ENCODE peak calls at places on chromosomes 3 and 15, in seven cellular contexts. L is adipocyte, F is HepG2, Y is aorta, V is Peyer's patch, W is endothelial cell of umbilical vein, I is pancreas. P is an unnamed sample. For H3K9me3 and H3K4me1, the result is how much of the 10 kb centered on the place peaks cover.

GRCh38 chr15:31554261-31554660 is 227.6 kb downstream of the KLF13 start:
- DNase-seq in I (no peak), F (no peak), W (peak), L (peak), Y (peak), V (no peak), P (no peak)

GRCh38 chr15:69704229-69704628 is 251.6 kb downstream of the RPLP1 start:
- DNase-seq in F (no peak), Y (no peak), V (no peak), L (no peak), I (no peak), W (no peak), P (no peak)

GRCh38 chr15:70512772-70513362 is 250.5 kb downstream of the UACA start:
- DNase-seq in V (no peak), Y (no peak), I (no peak), F (peak), W (peak), L (peak), P (peak)

GRCh38 chr3:63931290-63931689 is 19.1 kb upstream of the SCAANT1 start:
- DNase-seq in V (no peak), I (no peak), F (no peak), Y (no peak), W (no peak), L (no peak), P (no peak)

GRCh38 chr15:92882697-92883642 is 17.2 kb upstream of the CHD2 start:
- DNase-seq in V (peak), L (no peak), Y (peak), I (peak), F (no peak), W (no peak), P (no peak)

GRCh38 chr3:43503067-43503728 is 118.6 kb downstream of the ANO10 start:
- DNase-seq in L (peak), V (no peak), Y (no peak), I (no peak), F (peak), W (peak), P (peak)

GRCh38 chr3:10577521-10577920 is 72.1 kb upstream of the ATP2B2 start:
- DNase-seq in I (no peak), V (no peak), W (no peak), F (no peak), L (no peak), Y (no peak), P (no peak)

GRCh38 chr15:60830479-60830878 is 351.5 kb upstream of the ICE2 start:
- DNase-seq in V (no peak), W (no peak), L (peak), F (no peak), I (no peak), Y (no peak), P (no peak)

GRCh38 chr3:31086698-31087097 is 192.2 kb upstream of the GADL1 start:
- DNase-seq in F (no peak), W (peak), V (no peak), I (no peak), Y (no peak), L (no peak), P (no peak)

GRCh38 chr3:47976135-47976758 is 40.0 kb downstream of the MAP4 start:
- DNase-seq in Y (no peak), W (no peak), I (no peak), F (no peak), V (no peak), L (no peak), P (no peak)

GRCh38 chr15:80929689-80930088 is 59.9 kb downstream of the MESD start:
- DNase-seq in I (no peak), F (no peak), Y (no peak), L (no peak), W (no peak), V (no peak), P (no peak)

DNA sequence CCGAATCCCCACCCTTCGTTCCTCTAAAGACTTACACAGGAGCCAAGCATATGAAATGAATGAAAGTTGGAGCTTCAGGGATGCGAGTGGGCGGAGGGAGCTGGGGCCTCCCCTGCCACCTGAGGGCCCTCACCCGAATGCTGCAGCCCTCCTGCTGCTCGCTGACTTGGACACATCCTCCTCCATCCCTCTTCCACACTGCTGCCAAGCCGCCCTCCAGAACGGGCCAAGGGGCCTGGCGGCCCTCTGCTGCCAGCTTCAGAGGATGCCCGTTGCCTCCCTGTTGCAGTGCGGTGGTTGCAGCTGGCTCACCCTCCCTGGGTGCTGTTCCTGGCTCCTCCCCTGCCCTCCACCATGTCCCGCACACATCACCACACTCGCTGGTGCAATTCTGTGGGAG is 71.2 kb downstream of the GABRG3 start:
- DNase-seq in L (no peak), I (no peak), V (no peak), F (no peak), Y (no peak), W (no peak), P (no peak)
- H3K9me3 ChIP-seq in L (under half), I (under half), V (under half), F (under half), Y (under half), W (under half), P (under half)

GRCh38 chr3:113219605-113220300 is 8.4 kb downstream of the BOC start:
- DNase-seq in V (no peak), Y (no peak), I (no peak), W (no peak), F (no peak), L (no peak), P (no peak)

GRCh38 chr3:113223831-113224240 is 12.5 kb downstream of the BOC start:
- DNase-seq in I (no peak), F (no peak), W (no peak), V (no peak), Y (peak), L (no peak), P (no peak)

GRCh38 chr3:113222412-113223086 is 11.2 kb downstream of the BOC start:
- DNase-seq in Y (no peak), W (no peak), F (no peak), L (no peak), V (no peak), I (peak), P (no peak)

GRCh38 chr3:113218679-113219040 is 7.3 kb downstream of the BOC start:
- DNase-seq in V (no peak), Y (no peak), W (no peak), L (no peak), F (no peak), I (no peak), P (no peak)

DNA sequence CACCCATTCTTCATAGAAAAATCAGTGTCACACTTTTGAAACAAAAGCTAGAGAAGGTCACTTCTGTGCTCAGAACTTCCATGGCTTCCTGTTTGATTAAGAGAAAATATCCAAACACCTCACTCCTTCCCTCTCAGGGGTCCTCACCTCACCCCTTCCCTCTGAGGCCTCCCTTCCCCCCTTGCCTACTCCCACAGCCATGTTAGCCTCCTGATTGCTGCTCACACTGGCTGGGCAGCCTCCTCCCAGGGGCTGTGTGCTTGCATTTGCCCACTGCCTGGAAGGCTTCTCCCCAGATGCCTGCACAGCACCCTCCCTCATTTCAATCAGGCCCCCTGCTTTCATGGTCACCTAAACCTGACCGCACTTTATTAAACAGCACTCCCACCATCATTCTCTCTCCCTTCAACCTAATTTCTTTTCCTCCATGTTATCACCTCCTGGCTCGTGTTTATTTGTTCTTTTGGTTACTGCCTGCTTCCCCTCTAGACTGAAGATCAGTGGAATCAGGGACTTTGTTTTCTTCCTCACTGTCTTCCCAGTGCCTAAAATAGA is 10.4 kb downstream of the BOC start:
- DNase-seq in V (no peak), F (no peak), Y (no peak), I (no peak), L (no peak), W (no peak), P (no peak)
- H3K4me1 ChIP-seq in V (under half), F (under half), Y (under half), I (under half), L (under half), W (under half), P (under half)

DNA sequence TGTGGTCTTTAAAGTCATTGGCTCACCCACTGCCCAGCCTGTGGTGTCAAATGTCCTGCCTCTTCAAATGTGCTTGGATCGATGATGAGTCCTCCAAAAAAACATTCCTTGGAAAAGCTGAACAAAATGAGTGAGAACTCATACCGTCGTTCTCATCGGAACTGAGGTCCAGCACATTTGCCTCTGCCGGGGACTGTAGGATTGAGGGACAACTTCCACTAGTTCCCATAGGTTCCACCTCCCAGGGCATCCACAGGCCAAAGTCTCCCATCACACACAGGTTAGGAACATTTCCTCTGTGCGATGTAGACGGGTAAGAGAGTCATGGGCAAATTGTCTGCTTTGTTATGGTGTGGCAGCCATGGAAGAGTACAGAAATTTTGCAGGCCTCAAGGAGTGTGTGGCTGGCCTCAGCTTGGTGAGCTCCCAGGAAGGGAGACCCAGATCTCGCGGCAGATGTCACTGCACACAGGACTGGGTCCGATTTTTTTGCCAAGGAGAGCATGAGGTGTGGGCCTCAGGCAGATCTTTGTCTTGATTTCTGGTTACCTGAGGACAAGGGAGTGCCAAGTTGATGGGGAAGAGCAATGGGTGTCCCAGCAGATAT is 115.7 kb downstream of the SNRPN start:
- DNase-seq in I (no peak), W (no peak), F (no peak), Y (no peak), V (no peak), L (no peak), P (no peak)
- H3K9me3 ChIP-seq in I (under half), W (half or more), F (half or more), Y (half or more), V (half or more), L (half or more), P (under half)

DNA sequence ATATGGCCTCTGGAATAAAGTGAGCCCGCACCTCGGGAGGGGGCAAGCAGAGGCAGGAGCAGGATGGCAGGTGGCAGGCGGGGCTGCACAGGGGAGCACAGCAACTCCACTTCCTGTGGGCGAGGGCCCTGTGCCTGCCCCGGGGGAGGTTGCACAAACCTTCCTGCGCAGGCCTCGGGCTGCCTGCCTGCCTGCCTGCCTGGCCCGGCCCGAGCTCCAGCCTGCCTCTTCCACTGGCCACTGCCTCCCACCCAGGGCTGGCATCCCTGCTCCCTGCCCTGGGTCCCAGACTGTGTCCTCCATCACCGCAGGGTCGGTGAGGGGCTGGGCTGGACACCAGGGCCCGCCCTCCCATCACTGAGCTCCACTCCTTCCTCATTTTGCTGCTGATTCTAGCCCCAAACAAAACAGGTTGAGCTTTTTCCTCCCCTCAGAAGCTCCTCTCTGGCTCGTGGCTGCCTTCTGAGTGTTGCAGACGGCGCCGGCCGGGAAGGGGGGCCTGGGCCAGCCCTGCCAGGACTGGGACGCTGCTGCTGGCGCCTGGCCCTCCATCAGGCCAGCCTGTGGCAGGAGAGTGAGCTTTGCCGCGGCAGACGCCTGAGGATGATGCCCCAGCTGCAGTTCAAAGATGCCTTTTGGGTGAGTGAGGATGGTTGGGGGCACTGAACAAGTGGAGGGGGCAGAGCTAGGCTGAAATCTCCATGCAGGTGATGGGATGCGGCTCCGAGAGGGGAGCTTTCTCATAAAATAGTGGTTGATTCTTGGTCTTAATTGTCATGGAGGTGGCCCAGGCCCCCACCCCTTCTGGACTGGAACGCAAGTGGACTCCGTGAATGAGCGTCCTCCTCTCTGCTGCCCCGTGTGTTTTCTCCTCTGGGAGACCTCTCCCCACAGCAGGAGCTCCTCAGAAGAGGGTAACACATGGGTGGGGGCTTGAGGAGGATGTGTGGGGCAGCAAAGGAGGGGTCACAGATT is at the start of gene PSTPIP1:
- DNase-seq in W (no peak), L (no peak), I (no peak), F (no peak), V (peak), Y (peak), P (peak)
- H3K4me1 ChIP-seq in W (under half), L (under half), I (under half), F (under half), V (under half), Y (under half), P (half or more)